ENCODE peak calls at places on chromosomes 13 and 19, in four cellular contexts. R is T-helper 2 cell, P is upper lobe of right lung, K is nephron progenitor cell. Y is an unnamed sample.

GRCh38 chr19:16457954-16458331 is 13.8 kb downstream of the EPS15L1 start:
- DNase-seq in R (no peak), P (no peak), K (no peak), Y (no peak)

GRCh38 chr19:1469200-1469935 is 9.6 kb downstream of the C19orf25 start:
- DNase-seq in R (peak; percentile 49), P (no peak), K (peak; percentile 58), Y (peak; percentile 73)

GRCh38 chr19:12681074-12681987 is at the start of gene DHPS:
- DNase-seq in R (peak; percentile 99), P (peak; percentile 92), K (peak; percentile 88), Y (peak; percentile 98)

GRCh38 chr13:89726690-89727435 is 1620.6 kb upstream of the MIR17HG start:
- DNase-seq in R (no peak), P (no peak), K (no peak), Y (no peak)

GRCh38 chr19:48868196-48868886 is at the start of gene PLEKHA4:
- DNase-seq in R (no peak), P (peak; percentile 82), K (peak; percentile 58), Y (peak; percentile 33)

GRCh38 chr13:79901336-79901735 is 420.4 kb downstream of the NDFIP2 start:
- DNase-seq in R (no peak), P (no peak), K (no peak), Y (peak; percentile 8)

GRCh38 chr19:19426799-19427198 is 21.3 kb downstream of the GATAD2A start:
- DNase-seq in R (no peak), P (no peak), K (no peak), Y (no peak)

GRCh38 chr13:20972731-20973130 is 70.2 kb upstream of the XPO4 start:
- DNase-seq in R (no peak), P (no peak), K (no peak), Y (no peak)

GRCh38 chr13:44932171-44932849 is 57.0 kb downstream of the NUFIP1 start:
- DNase-seq in R (no peak), P (no peak), K (no peak), Y (no peak)

GRCh38 chr13:81224502-81224833 is 883.5 kb upstream of the SPRY2 start:
- DNase-seq in R (no peak), P (no peak), K (no peak), Y (no peak)

GRCh38 chr13:20411638-20412342 is 113.9 kb downstream of the CRYL1 start:
- DNase-seq in R (peak; percentile 75), P (no peak), K (no peak), Y (no peak)

GRCh38 chr13:23739597-23739996 is 149.6 kb downstream of the MIPEP start:
- DNase-seq in R (peak; percentile 47), P (no peak), K (no peak), Y (no peak)

GRCh38 chr19:6481541-6482342 is at the start of gene DENND1C:
- DNase-seq in R (peak; percentile 88), P (no peak), K (peak; percentile 55), Y (peak; percentile 70)

GRCh38 chr19:52533901-52534300 is 6.4 kb downstream of the ZNF808 start:
- DNase-seq in R (no peak), P (no peak), K (no peak), Y (no peak)

GRCh38 chr19:47094557-47095517 is 18.7 kb downstream of the ZC3H4 start:
- DNase-seq in R (peak; percentile 80), P (peak; percentile 90), K (no peak), Y (no peak)

GRCh38 chr13:102770435-102770834 is 3.2 kb downstream of the TEX30 start:
- DNase-seq in R (no peak), P (no peak), K (no peak), Y (no peak)

GRCh38 chr19:16338470-16339360 is 14.1 kb downstream of the KLF2 start:
- DNase-seq in R (peak; percentile 92), P (peak; percentile 76), K (no peak), Y (no peak)

GRCh38 chr13:41548031-41548430 is 90.7 kb downstream of the RGCC start:
- DNase-seq in R (no peak), P (no peak), K (no peak), Y (no peak)

GRCh38 chr19:18434411-18435184 is 3.3 kb downstream of the ISYNA1 start:
- DNase-seq in R (no peak), P (no peak), K (no peak), Y (no peak)

GRCh38 chr13:80400834-80401450 is 60.0 kb upstream of the SPRY2 start:
- DNase-seq in R (peak; percentile 45), P (no peak), K (no peak), Y (no peak)

GRCh38 chr19:58554494-58555368 is at the start of gene CHMP2A:
- DNase-seq in R (peak; percentile 97), P (peak; percentile 99), K (peak; percentile 99), Y (peak; percentile 99)

GRCh38 chr19:48391100-48392005 is at the start of gene KDELR1:
- DNase-seq in R (peak; percentile 58), P (peak; percentile 89), K (peak; percentile 84), Y (peak; percentile 84)

GRCh38 chr13:27826379-27827353 is 34.4 kb downstream of the GSX1 start:
- DNase-seq in R (peak; percentile 55), P (peak; percentile 90), K (peak; percentile 93), Y (peak; percentile 92)

GRCh38 chr19:58460039-58460438 is 6.8 kb upstream of the ZNF324 start:
- DNase-seq in R (no peak), P (no peak), K (no peak), Y (no peak)

GRCh38 chr13:74158028-74158427 is 23.8 kb upstream of the KLF12 start:
- DNase-seq in R (no peak), P (no peak), K (peak; percentile 58), Y (peak; percentile 14)

GRCh38 chr19:29275266-29275665 is 62.3 kb upstream of the UQCRFS1 start:
- DNase-seq in R (no peak), P (peak; percentile 46), K (no peak), Y (no peak)

GRCh38 chr19:12833747-12834417 is 497 bp downstream of the RTBDN start:
- DNase-seq in R (peak; percentile 67), P (peak; percentile 69), K (peak; percentile 65), Y (peak; percentile 81)

GRCh38 chr19:42086770-42087550 is 11.0 kb downstream of the ZNF574 start:
- DNase-seq in R (no peak), P (no peak), K (no peak), Y (no peak)

GRCh38 chr13:114194853-114195252 is 15.8 kb downstream of the CFAP97D2 start:
- DNase-seq in R (peak; percentile 44), P (no peak), K (no peak), Y (no peak)

GRCh38 chr13:69828527-69828926 is 279.1 kb upstream of the ATXN8OS start:
- DNase-seq in R (no peak), P (no peak), K (no peak), Y (no peak)

GRCh38 chr13:94312511-94313191 is 166.8 kb downstream of the DCT start:
- DNase-seq in R (peak; percentile 92), P (no peak), K (peak; percentile 12), Y (peak; percentile 56)

GRCh38 chr19:32570081-32570785 is 10.8 kb upstream of the PDCD5 start:
- DNase-seq in R (peak; percentile 58), P (no peak), K (peak; percentile 56), Y (peak; percentile 81)

GRCh38 chr19:44662686-44663085 is 8.6 kb upstream of the CEACAM19 start:
- DNase-seq in R (no peak), P (no peak), K (no peak), Y (no peak)

GRCh38 chr19:45059258-45059965 is 16.9 kb downstream of the ZNF296 start:
- DNase-seq in R (peak; percentile 80), P (peak; percentile 77), K (peak; percentile 86), Y (peak; percentile 88)

Y was measured in neural progenitor cell.